ENCODE peak calls at places on chromosomes 16 and 17, in ten cellular contexts. One of them, this sample, is unnamed.

GRCh38 chr17:77734371-77735050 is 224.0 kb upstream of the TNRC6C start:
- DNase-seq in GM06990: no peak
- DNase-seq in ELF-1: peak; percentile 83
- DNase-seq in GM10248: no peak
- DNase-seq in GF-D8: no peak
- DNase-seq in NCI-H1105: peak; percentile 86
- DNase-seq in RPMI7951: peak; percentile 30
- DNase-seq in memory B cell: no peak
- DNase-seq in H54: peak; percentile 33
- DNase-seq in NCI-H1436: peak; percentile 91
- DNase-seq in this sample: peak; percentile 15

GRCh38 chr16:11992008-11992584 is 15.6 kb downstream of the SNX29 start:
- DNase-seq in GM06990: no peak
- DNase-seq in ELF-1: no peak
- DNase-seq in GM10248: no peak
- DNase-seq in GF-D8: no peak
- DNase-seq in NCI-H1105: no peak
- DNase-seq in RPMI7951: no peak
- DNase-seq in memory B cell: no peak
- DNase-seq in H54: no peak
- DNase-seq in NCI-H1436: no peak
- DNase-seq in this sample: no peak

GRCh38 chr16:48435319-48435682 is 50.1 kb upstream of the SIAH1 start:
- DNase-seq in GM06990: no peak
- DNase-seq in ELF-1: no peak
- DNase-seq in GM10248: no peak
- DNase-seq in GF-D8: no peak
- DNase-seq in NCI-H1105: no peak
- DNase-seq in RPMI7951: no peak
- DNase-seq in memory B cell: no peak
- DNase-seq in H54: no peak
- DNase-seq in NCI-H1436: no peak
- DNase-seq in this sample: no peak

GRCh38 chr16:67268136-67268579 is 11.2 kb upstream of the PLEKHG4 start:
- DNase-seq in GM06990: no peak
- DNase-seq in ELF-1: peak; percentile 81
- DNase-seq in GM10248: no peak
- DNase-seq in GF-D8: no peak
- DNase-seq in NCI-H1105: no peak
- DNase-seq in RPMI7951: peak; percentile 96
- DNase-seq in memory B cell: no peak
- DNase-seq in H54: no peak
- DNase-seq in NCI-H1436: no peak
- DNase-seq in this sample: peak; percentile 92

GRCh38 chr17:40501499-40501911 is at the start of gene TNS4:
- DNase-seq in GM06990: no peak
- DNase-seq in ELF-1: no peak
- DNase-seq in GM10248: no peak
- DNase-seq in GF-D8: no peak
- DNase-seq in NCI-H1105: no peak
- DNase-seq in RPMI7951: no peak
- DNase-seq in memory B cell: no peak
- DNase-seq in H54: no peak
- DNase-seq in NCI-H1436: no peak
- DNase-seq in this sample: no peak

GRCh38 chr16:1890024-1890700 is 18.2 kb upstream of the MEIOB start:
- DNase-seq in GM06990: no peak
- DNase-seq in ELF-1: no peak
- DNase-seq in GM10248: no peak
- DNase-seq in GF-D8: no peak
- DNase-seq in NCI-H1105: no peak
- DNase-seq in RPMI7951: no peak
- DNase-seq in memory B cell: no peak
- DNase-seq in H54: no peak
- DNase-seq in NCI-H1436: no peak
- DNase-seq in this sample: no peak

GRCh38 chr17:40415390-40415789 is 2.3 kb downstream of the TOP2A start:
- DNase-seq in GM06990: no peak
- DNase-seq in ELF-1: no peak
- DNase-seq in GM10248: peak; percentile 56
- DNase-seq in GF-D8: peak; percentile 14
- DNase-seq in NCI-H1105: peak; percentile 1
- DNase-seq in RPMI7951: peak; percentile 45
- DNase-seq in memory B cell: peak; percentile 36
- DNase-seq in H54: no peak
- DNase-seq in NCI-H1436: peak; percentile 24
- DNase-seq in this sample: peak; percentile 48

GRCh38 chr16:29784901-29785500 is 5.5 kb upstream of the KIF22 start:
- DNase-seq in GM06990: peak; percentile 81
- DNase-seq in ELF-1: peak; percentile 92
- DNase-seq in GM10248: peak; percentile 79
- DNase-seq in GF-D8: no peak
- DNase-seq in NCI-H1105: no peak
- DNase-seq in RPMI7951: peak; percentile 65
- DNase-seq in memory B cell: peak; percentile 63
- DNase-seq in H54: no peak
- DNase-seq in NCI-H1436: no peak
- DNase-seq in this sample: peak; percentile 71

GRCh38 chr17:75498019-75498725 is 17.2 kb downstream of the CASKIN2 start:
- DNase-seq in GM06990: no peak
- DNase-seq in ELF-1: no peak
- DNase-seq in GM10248: no peak
- DNase-seq in GF-D8: no peak
- DNase-seq in NCI-H1105: no peak
- DNase-seq in RPMI7951: no peak
- DNase-seq in memory B cell: no peak
- DNase-seq in H54: no peak
- DNase-seq in NCI-H1436: no peak
- DNase-seq in this sample: no peak

GRCh38 chr17:44170499-44171201 is at the start of gene ASB16:
- DNase-seq in GM06990: no peak
- DNase-seq in ELF-1: peak; percentile 50
- DNase-seq in GM10248: no peak
- DNase-seq in GF-D8: no peak
- DNase-seq in NCI-H1105: no peak
- DNase-seq in RPMI7951: no peak
- DNase-seq in memory B cell: no peak
- DNase-seq in H54: no peak
- DNase-seq in NCI-H1436: no peak
- DNase-seq in this sample: peak; percentile 28

GRCh38 chr16:54847207-54847606 is 83.5 kb upstream of the IRX5 start:
- DNase-seq in GM06990: no peak
- DNase-seq in ELF-1: no peak
- DNase-seq in GM10248: no peak
- DNase-seq in GF-D8: no peak
- DNase-seq in NCI-H1105: peak; percentile 80
- DNase-seq in RPMI7951: no peak
- DNase-seq in memory B cell: no peak
- DNase-seq in H54: no peak
- DNase-seq in NCI-H1436: no peak
- DNase-seq in this sample: peak; percentile 75

GRCh38 chr16:89368604-89369249 is 121.6 kb downstream of the ANKRD11 start:
- DNase-seq in GM06990: no peak
- DNase-seq in ELF-1: no peak
- DNase-seq in GM10248: no peak
- DNase-seq in GF-D8: no peak
- DNase-seq in NCI-H1105: no peak
- DNase-seq in RPMI7951: no peak
- DNase-seq in memory B cell: no peak
- DNase-seq in H54: no peak
- DNase-seq in NCI-H1436: no peak
- DNase-seq in this sample: peak; percentile 53

GRCh38 chr17:1267471-1267947 is 2.7 kb upstream of the BHLHA9 start:
- DNase-seq in GM06990: no peak
- DNase-seq in ELF-1: no peak
- DNase-seq in GM10248: no peak
- DNase-seq in GF-D8: no peak
- DNase-seq in NCI-H1105: no peak
- DNase-seq in RPMI7951: peak; percentile 37
- DNase-seq in memory B cell: no peak
- DNase-seq in H54: peak; percentile 43
- DNase-seq in NCI-H1436: no peak
- DNase-seq in this sample: peak; percentile 16

GRCh38 chr17:80503031-80503430 is 26.6 kb upstream of the NPTX1 start:
- DNase-seq in GM06990: no peak
- DNase-seq in ELF-1: no peak
- DNase-seq in GM10248: no peak
- DNase-seq in GF-D8: no peak
- DNase-seq in NCI-H1105: no peak
- DNase-seq in RPMI7951: no peak
- DNase-seq in memory B cell: no peak
- DNase-seq in H54: no peak
- DNase-seq in NCI-H1436: no peak
- DNase-seq in this sample: no peak

GRCh38 chr16:2176047-2176446 is 20.4 kb downstream of the CASKIN1 start:
- DNase-seq in GM06990: no peak
- DNase-seq in ELF-1: no peak
- DNase-seq in GM10248: no peak
- DNase-seq in GF-D8: no peak
- DNase-seq in NCI-H1105: no peak
- DNase-seq in RPMI7951: no peak
- DNase-seq in memory B cell: no peak
- DNase-seq in H54: no peak
- DNase-seq in NCI-H1436: no peak
- DNase-seq in this sample: no peak

GRCh38 chr16:83686726-83687125 is 121.1 kb upstream of the HSBP1 start:
- DNase-seq in GM06990: no peak
- DNase-seq in ELF-1: no peak
- DNase-seq in GM10248: no peak
- DNase-seq in GF-D8: no peak
- DNase-seq in NCI-H1105: no peak
- DNase-seq in RPMI7951: peak; percentile 57
- DNase-seq in memory B cell: no peak
- DNase-seq in H54: no peak
- DNase-seq in NCI-H1436: no peak
- DNase-seq in this sample: no peak

GRCh38 chr16:22189473-22190168 is 16.5 kb upstream of the EEF2K start:
- DNase-seq in GM06990: no peak
- DNase-seq in ELF-1: no peak
- DNase-seq in GM10248: peak; percentile 47
- DNase-seq in GF-D8: peak; percentile 35
- DNase-seq in NCI-H1105: no peak
- DNase-seq in RPMI7951: peak; percentile 43
- DNase-seq in memory B cell: no peak
- DNase-seq in H54: no peak
- DNase-seq in NCI-H1436: no peak
- DNase-seq in this sample: peak; percentile 69

GRCh38 chr17:13311301-13311700 is 290.4 kb downstream of the HS3ST3A1 start:
- DNase-seq in GM06990: no peak
- DNase-seq in ELF-1: no peak
- DNase-seq in GM10248: no peak
- DNase-seq in GF-D8: no peak
- DNase-seq in NCI-H1105: peak; percentile 87
- DNase-seq in RPMI7951: peak; percentile 92
- DNase-seq in memory B cell: no peak
- DNase-seq in H54: no peak
- DNase-seq in NCI-H1436: no peak
- DNase-seq in this sample: no peak

GRCh38 chr17:81578038-81578441 is 25.9 kb upstream of the FAAP100 start:
- DNase-seq in GM06990: no peak
- DNase-seq in ELF-1: peak; percentile 20
- DNase-seq in GM10248: no peak
- DNase-seq in GF-D8: no peak
- DNase-seq in NCI-H1105: no peak
- DNase-seq in RPMI7951: no peak
- DNase-seq in memory B cell: no peak
- DNase-seq in H54: no peak
- DNase-seq in NCI-H1436: no peak
- DNase-seq in this sample: peak; percentile 47

GRCh38 chr17:21388066-21388465 is 11.9 kb downstream of the KCNJ12 start:
- DNase-seq in GM06990: no peak
- DNase-seq in ELF-1: no peak
- DNase-seq in GM10248: no peak
- DNase-seq in GF-D8: no peak
- DNase-seq in NCI-H1105: peak; percentile 12
- DNase-seq in RPMI7951: no peak
- DNase-seq in memory B cell: no peak
- DNase-seq in H54: no peak
- DNase-seq in NCI-H1436: no peak
- DNase-seq in this sample: no peak

GRCh38 chr16:57178793-57179212 is 7.0 kb downstream of the PSME3IP1 start:
- DNase-seq in GM06990: no peak
- DNase-seq in ELF-1: peak; percentile 23
- DNase-seq in GM10248: no peak
- DNase-seq in GF-D8: no peak
- DNase-seq in NCI-H1105: no peak
- DNase-seq in RPMI7951: no peak
- DNase-seq in memory B cell: no peak
- DNase-seq in H54: no peak
- DNase-seq in NCI-H1436: no peak
- DNase-seq in this sample: no peak

GRCh38 chr16:30896890-30897730 is 696 bp downstream of the CTF1 start:
- DNase-seq in GM06990: peak; percentile 81
- DNase-seq in ELF-1: peak; percentile 94
- DNase-seq in GM10248: peak; percentile 85
- DNase-seq in GF-D8: no peak
- DNase-seq in NCI-H1105: peak; percentile 80
- DNase-seq in RPMI7951: peak; percentile 87
- DNase-seq in memory B cell: peak; percentile 57
- DNase-seq in H54: peak; percentile 89
- DNase-seq in NCI-H1436: peak; percentile 84
- DNase-seq in this sample: peak; percentile 89

GRCh38 chr16:46830417-46830901 is 521 bp downstream of the C16orf87 start:
- DNase-seq in GM06990: no peak
- DNase-seq in ELF-1: peak; percentile 46
- DNase-seq in GM10248: no peak
- DNase-seq in GF-D8: no peak
- DNase-seq in NCI-H1105: peak; percentile 38
- DNase-seq in RPMI7951: peak; percentile 26
- DNase-seq in memory B cell: peak; percentile 9
- DNase-seq in H54: no peak
- DNase-seq in NCI-H1436: no peak
- DNase-seq in this sample: no peak

GRCh38 chr16:53545433-53545832 is 42.4 kb upstream of the AKTIP start:
- DNase-seq in GM06990: no peak
- DNase-seq in ELF-1: no peak
- DNase-seq in GM10248: no peak
- DNase-seq in GF-D8: no peak
- DNase-seq in NCI-H1105: no peak
- DNase-seq in RPMI7951: no peak
- DNase-seq in memory B cell: no peak
- DNase-seq in H54: no peak
- DNase-seq in NCI-H1436: no peak
- DNase-seq in this sample: no peak

GRCh38 chr17:80101946-80102706 is 745 bp downstream of the GAA start:
- DNase-seq in GM06990: no peak
- DNase-seq in ELF-1: peak; percentile 58
- DNase-seq in GM10248: peak; percentile 51
- DNase-seq in GF-D8: no peak
- DNase-seq in NCI-H1105: no peak
- DNase-seq in RPMI7951: no peak
- DNase-seq in memory B cell: no peak
- DNase-seq in H54: no peak
- DNase-seq in NCI-H1436: no peak
- DNase-seq in this sample: peak; percentile 39

GRCh38 chr17:49315974-49316570 is 46.0 kb downstream of the ZNF652 start:
- DNase-seq in GM06990: no peak
- DNase-seq in ELF-1: no peak
- DNase-seq in GM10248: no peak
- DNase-seq in GF-D8: no peak
- DNase-seq in NCI-H1105: no peak
- DNase-seq in RPMI7951: peak; percentile 43
- DNase-seq in memory B cell: no peak
- DNase-seq in H54: peak; percentile 35
- DNase-seq in NCI-H1436: no peak
- DNase-seq in this sample: peak; percentile 33

GRCh38 chr17:82775033-82775823 is 23.4 kb downstream of the TBCD start:
- DNase-seq in GM06990: no peak
- DNase-seq in ELF-1: peak; percentile 86
- DNase-seq in GM10248: peak; percentile 68
- DNase-seq in GF-D8: no peak
- DNase-seq in NCI-H1105: peak; percentile 38
- DNase-seq in RPMI7951: peak; percentile 14
- DNase-seq in memory B cell: peak; percentile 32
- DNase-seq in H54: no peak
- DNase-seq in NCI-H1436: peak; percentile 69
- DNase-seq in this sample: peak; percentile 63

GRCh38 chr17:52477824-52478614 is 319.5 kb upstream of the CA10 start:
- DNase-seq in GM06990: no peak
- DNase-seq in ELF-1: no peak
- DNase-seq in GM10248: no peak
- DNase-seq in GF-D8: no peak
- DNase-seq in NCI-H1105: no peak
- DNase-seq in RPMI7951: no peak
- DNase-seq in memory B cell: no peak
- DNase-seq in H54: no peak
- DNase-seq in NCI-H1436: no peak
- DNase-seq in this sample: no peak

This sample was measured in kidney tubule cell.